ENCODE peak calls at places on chromosomes 4 and X, in nine cellular contexts. Q is testis, S is transverse colon, O is upper lobe of right lung, D is Karpas-422, J is A549, M is keratinocyte, V is ovary, H is fibroblast of lung. A is an unnamed sample. For H3K9me3 and H3K4me1, the result is how much of the 10 kb centered on the place peaks cover.

GRCh38 chr4:6873291-6873690 is 36.3 kb upstream of the TBC1D14 start:
- DNase-seq in Q (no peak), S (no peak), O (no peak), D (no peak), J (peak), M (no peak), V (no peak), H (no peak), A (no peak)

GRCh38 chr4:182143822-182144620 is 99.2 kb upstream of the TENM3 start:
- DNase-seq in Q (peak), S (peak), O (peak), D (no peak), J (peak), M (no peak), V (peak), H (peak), A (no peak)

GRCh38 chrX:135421932-135422809 is at the start of gene SMIM10L2A:
- DNase-seq in Q (no peak), S (no peak), O (peak), D (no peak), J (no peak), M (no peak), V (no peak), H (no peak), A (no peak)

GRCh38 chr4:55469979-55470378 is 74.2 kb downstream of the TMEM165 start:
- DNase-seq in Q (no peak), S (no peak), O (no peak), D (no peak), J (no peak), M (no peak), V (no peak), H (no peak), A (no peak)

GRCh38 chr4:184382189-184382846 is 92.0 kb downstream of the IRF2 start:
- DNase-seq in Q (no peak), S (peak), O (no peak), D (no peak), J (no peak), M (no peak), V (no peak), H (no peak), A (no peak)

GRCh38 chrX:22800806-22801205 is 199.0 kb upstream of the DDX53 start:
- DNase-seq in Q (no peak), S (no peak), O (no peak), D (no peak), J (no peak), M (no peak), V (no peak), H (peak), A (no peak)

GRCh38 chr4:160947653-160948052 is 1216.1 kb downstream of the FSTL5 start:
- DNase-seq in Q (no peak), S (no peak), O (no peak), D (no peak), J (no peak), M (no peak), V (no peak), H (no peak), A (no peak)

GRCh38 chr4:95439896-95440295 is 108.9 kb downstream of the UNC5C start:
- DNase-seq in Q (no peak), S (no peak), O (no peak), D (no peak), J (no peak), M (no peak), V (no peak), H (no peak), A (no peak)

GRCh38 chrX:88903989-88904718 is 157.1 kb downstream of the CPXCR1 start:
- DNase-seq in Q (no peak), S (no peak), O (no peak), D (no peak), J (no peak), M (no peak), V (no peak), H (no peak), A (no peak)

GRCh38 chrX:19747672-19748610 is 139.5 kb downstream of the SH3KBP1 start:
- DNase-seq in Q (no peak), S (peak), O (no peak), D (peak), J (no peak), M (no peak), V (no peak), H (no peak), A (peak)

GRCh38 chr4:106679063-106679462 is 310.5 kb upstream of the GIMD1 start:
- DNase-seq in Q (no peak), S (no peak), O (no peak), D (no peak), J (no peak), M (no peak), V (no peak), H (no peak), A (no peak)

GRCh38 chrX:30910124-30910860 is 21.2 kb upstream of the TAB3 start:
- DNase-seq in Q (no peak), S (no peak), O (no peak), D (no peak), J (no peak), M (no peak), V (no peak), H (peak), A (no peak)

GRCh38 chr4:14403132-14403531 is 599.1 kb upstream of the CPEB2 start:
- DNase-seq in Q (no peak), S (no peak), O (no peak), D (no peak), J (no peak), M (no peak), V (no peak), H (no peak), A (no peak)

GRCh38 chr4:14396183-14396582 is 606.1 kb upstream of the CPEB2 start:
- DNase-seq in Q (no peak), S (no peak), O (no peak), D (no peak), J (no peak), M (no peak), V (no peak), H (no peak), A (no peak)

GRCh38 chr4:14404730-14405129 is 597.6 kb upstream of the CPEB2 start:
- DNase-seq in Q (no peak), S (no peak), O (no peak), D (no peak), J (no peak), M (no peak), V (no peak), H (no peak), A (no peak)

GRCh38 chr4:14399919-14400706 is 602.2 kb upstream of the CPEB2 start:
- DNase-seq in Q (no peak), S (no peak), O (no peak), D (no peak), J (no peak), M (no peak), V (no peak), H (no peak), A (no peak)
- H3K9me3 ChIP-seq in Q (under half), S (under half), O (under half), D (under half), J (under half), M (under half), V (under half), H (under half), A (under half)

GRCh38 chr4:176187610-176188009 is 7.8 kb downstream of the SPATA4 start:
- DNase-seq in Q (no peak), S (no peak), O (no peak), D (no peak), J (no peak), M (no peak), V (no peak), H (peak), A (no peak)

GRCh38 chr4:176186721-176187395 is 8.5 kb downstream of the SPATA4 start:
- DNase-seq in Q (no peak), S (no peak), O (no peak), D (no peak), J (no peak), M (no peak), V (no peak), H (no peak), A (no peak)

GRCh38 chr4:176188654-176189053 is 6.7 kb downstream of the SPATA4 start:
- DNase-seq in Q (no peak), S (no peak), O (no peak), D (no peak), J (no peak), M (no peak), V (no peak), H (no peak), A (no peak)

GRCh38 chr4:176185068-176185467 is 10.3 kb downstream of the SPATA4 start:
- DNase-seq in Q (no peak), S (no peak), O (no peak), D (no peak), J (no peak), M (no peak), V (no peak), H (peak), A (no peak)

GRCh38 chr4:176186067-176186466 is 9.3 kb downstream of the SPATA4 start:
- DNase-seq in Q (no peak), S (no peak), O (no peak), D (no peak), J (no peak), M (no peak), V (no peak), H (no peak), A (no peak)
- H3K27ac ChIP-seq in Q (no peak), S (peak), O (no peak), D (no peak), J (no peak), M (no peak), V (no peak), H (no peak), A (no peak)

DNA sequence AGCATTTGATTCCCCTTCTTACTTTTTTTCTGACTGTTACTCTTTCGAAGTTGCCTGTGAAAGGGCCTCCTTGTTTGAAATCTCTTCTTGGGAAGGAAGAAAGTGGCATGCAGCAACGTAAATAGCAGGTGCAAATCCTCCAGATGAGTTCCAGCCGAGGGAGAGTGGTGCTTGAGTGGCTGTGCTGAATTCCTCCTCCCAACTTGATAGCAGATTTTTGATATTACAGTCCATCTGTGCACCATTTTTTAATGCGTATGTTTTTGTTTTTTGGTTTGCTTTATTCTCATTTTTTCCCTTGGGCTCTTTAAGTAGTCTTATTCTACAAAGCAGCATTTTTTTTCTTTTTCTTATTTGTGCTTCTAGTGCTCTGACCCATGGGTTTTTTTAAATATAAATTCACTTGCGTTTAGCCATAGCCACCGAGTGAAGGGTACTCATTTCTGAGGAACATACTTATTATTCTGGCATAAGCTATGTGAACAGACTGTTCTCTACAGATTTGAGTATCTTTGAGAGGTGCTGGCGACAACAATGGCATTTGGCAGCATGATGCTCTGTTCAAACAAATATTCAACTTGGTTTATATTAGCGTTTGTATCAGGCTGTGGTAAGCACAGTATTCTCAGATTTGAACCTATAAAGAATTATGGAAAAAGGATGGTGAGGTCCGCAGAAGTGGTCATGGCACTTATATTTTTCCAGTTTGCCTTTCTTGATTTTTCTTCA is 108.9 kb upstream of the LIMCH1 start:
- DNase-seq in Q (no peak), S (no peak), O (no peak), D (no peak), J (no peak), M (no peak), V (no peak), H (no peak), A (no peak)
- H3K4me1 ChIP-seq in Q (under half), S (under half), O (half or more), D (under half), J (half or more), M (under half), V (under half), H (under half), A (half or more)

GRCh38 chrX:146424422-146424821 is 385.1 kb upstream of the CXorf51B start:
- DNase-seq in Q (no peak), S (no peak), O (no peak), D (no peak), J (no peak), M (no peak), V (no peak), H (no peak), A (no peak)
- H3K9me3 ChIP-seq in Q (under half), S (under half), O (under half), D (under half), J (under half), M (under half), V (under half), H (under half), A (under half)